ENCODE peak calls at places on chromosomes 3 and 15, in six cellular contexts. S, W, Y, E, T and C are unnamed samples.

GRCh38 chr15:29364429-29365078 is 94.9 kb upstream of the NSMCE3 start:
- DNase-seq in S (peak), W (no peak), Y (no peak), E (peak), T (peak), C (no peak)

GRCh38 chr3:62109534-62109933 is 263.8 kb downstream of the FEZF2 start:
- DNase-seq in S (peak), W (no peak), Y (no peak), E (peak), T (no peak), C (no peak)

GRCh38 chr3:81692766-81693165 is 68.7 kb downstream of the GBE1 start:
- DNase-seq in S (peak), W (no peak), Y (no peak), E (no peak), T (no peak), C (no peak)

GRCh38 chr3:24379936-24380335 is 114.7 kb downstream of the THRB start:
- DNase-seq in S (no peak), W (no peak), Y (no peak), E (no peak), T (no peak), C (no peak)

GRCh38 chr3:128385080-128385832 is 81.4 kb downstream of the DNAJB8 start:
- DNase-seq in S (peak), W (no peak), Y (no peak), E (peak), T (no peak), C (peak)

GRCh38 chr15:52783191-52783829 is 6.8 kb downstream of the ONECUT1 start:
- DNase-seq in S (no peak), W (no peak), Y (no peak), E (no peak), T (no peak), C (no peak)

GRCh38 chr15:52143862-52144261 is 31.3 kb upstream of the BCL2L10 start:
- DNase-seq in S (peak), W (no peak), Y (no peak), E (peak), T (peak), C (no peak)

GRCh38 chr3:173700336-173700735 is 302.8 kb downstream of the NLGN1 start:
- DNase-seq in S (no peak), W (no peak), Y (no peak), E (no peak), T (no peak), C (no peak)

GRCh38 chr3:23888617-23889228 is 28.1 kb downstream of the NKIRAS1 start:
- DNase-seq in S (peak), W (peak), Y (no peak), E (peak), T (peak), C (no peak)

GRCh38 chr3:133135303-133135702 is 97.1 kb downstream of the TMEM108 start:
- DNase-seq in S (no peak), W (no peak), Y (no peak), E (no peak), T (no peak), C (no peak)

GRCh38 chr3:196528639-196529233 is 13.6 kb upstream of the SMCO1 start:
- DNase-seq in S (peak), W (peak), Y (peak), E (no peak), T (peak), C (peak)

GRCh38 chr3:179046497-179047353 is 24.9 kb downstream of the ZMAT3 start:
- DNase-seq in S (no peak), W (no peak), Y (no peak), E (no peak), T (peak), C (no peak)

GRCh38 chr3:14404396-14405119 is 2.2 kb downstream of the SLC6A6 start:
- DNase-seq in S (no peak), W (no peak), Y (no peak), E (no peak), T (peak), C (no peak)

GRCh38 chr3:126063358-126063965 is 20.5 kb downstream of the SLC41A3 start:
- DNase-seq in S (no peak), W (no peak), Y (no peak), E (no peak), T (no peak), C (no peak)

GRCh38 chr15:64354683-64355558 is 1.1 kb downstream of the CSNK1G1 start:
- DNase-seq in S (no peak), W (no peak), Y (no peak), E (no peak), T (peak), C (no peak)

GRCh38 chr15:26873846-26874245 is 7.0 kb downstream of the GABRA5 start:
- DNase-seq in S (peak), W (no peak), Y (peak), E (no peak), T (no peak), C (no peak)

GRCh38 chr3:98900265-98901031 is 1.0 kb downstream of the DCBLD2 start:
- DNase-seq in S (no peak), W (no peak), Y (no peak), E (no peak), T (no peak), C (no peak)

GRCh38 chr3:123745184-123745855 is 138.8 kb downstream of the MYLK start:
- DNase-seq in S (peak), W (no peak), Y (no peak), E (peak), T (peak), C (no peak)

GRCh38 chr3:77078279-77078678 is 38.4 kb downstream of the ROBO2 start:
- DNase-seq in S (no peak), W (no peak), Y (no peak), E (peak), T (no peak), C (no peak)

GRCh38 chr3:129398803-129399144 is 29.7 kb downstream of the EFCAB12 start:
- DNase-seq in S (no peak), W (peak), Y (peak), E (no peak), T (peak), C (no peak)

GRCh38 chr3:100869787-100870186 is 123.4 kb downstream of the ABI3BP start:
- DNase-seq in S (peak), W (no peak), Y (no peak), E (no peak), T (no peak), C (no peak)

GRCh38 chr3:148759425-148759824 is 61.7 kb downstream of the AGTR1 start:
- DNase-seq in S (no peak), W (no peak), Y (no peak), E (no peak), T (no peak), C (no peak)

GRCh38 chr3:63351159-63352007 is 73.3 kb downstream of the SYNPR start:
- DNase-seq in S (peak), W (no peak), Y (no peak), E (peak), T (peak), C (no peak)

GRCh38 chr15:80835338-80835737 is 56.2 kb downstream of the CEMIP start:
- DNase-seq in S (no peak), W (no peak), Y (no peak), E (peak), T (no peak), C (no peak)

GRCh38 chr3:131374741-131375140 is 6.8 kb upstream of the NUDT16 start:
- DNase-seq in S (no peak), W (no peak), Y (no peak), E (no peak), T (no peak), C (no peak)

GRCh38 chr15:75203017-75203907 is 1.6 kb downstream of the C15orf39 start:
- DNase-seq in S (peak), W (no peak), Y (peak), E (no peak), T (peak), C (no peak)

GRCh38 chr3:50347187-50347813 is 1.8 kb upstream of the ZMYND10 start:
- DNase-seq in S (peak), W (peak), Y (peak), E (peak), T (peak), C (peak)

GRCh38 chr15:99434506-99435137 is 131.2 kb upstream of the MEF2A start:
- DNase-seq in S (no peak), W (no peak), Y (no peak), E (no peak), T (no peak), C (peak)

GRCh38 chr3:10364816-10365215 is 43.9 kb upstream of the SEC13 start:
- DNase-seq in S (no peak), W (no peak), Y (no peak), E (no peak), T (no peak), C (no peak)

GRCh38 chr3:112685956-112686355 is 45.0 kb upstream of the CCDC80 start:
- DNase-seq in S (peak), W (no peak), Y (no peak), E (no peak), T (no peak), C (no peak)

GRCh38 chr3:10674593-10674992 is 141.4 kb upstream of the SLC6A11 start:
- DNase-seq in S (no peak), W (no peak), Y (no peak), E (no peak), T (no peak), C (no peak)

GRCh38 chr3:71016141-71016845 is 567.2 kb downstream of the FOXP1 start:
- DNase-seq in S (peak), W (no peak), Y (no peak), E (peak), T (no peak), C (no peak)

GRCh38 chr15:97875513-97876285 is 84.8 kb upstream of the ARRDC4 start:
- DNase-seq in S (no peak), W (no peak), Y (peak), E (no peak), T (no peak), C (peak)
- TF ChIP-seq CTCF in S (no peak), W (no peak), Y (no peak), E (peak), T (no peak), C (no peak)

GRCh38 chr3:185330644-185331043 is 32.3 kb upstream of the MAP3K13 start:
- DNase-seq in S (no peak), W (no peak), Y (no peak), E (no peak), T (no peak), C (no peak)

GRCh38 chr3:185327052-185327451 is 35.9 kb upstream of the MAP3K13 start:
- DNase-seq in S (no peak), W (no peak), Y (no peak), E (no peak), T (no peak), C (no peak)

GRCh38 chr3:185330238-185330637 is 32.7 kb upstream of the MAP3K13 start:
- DNase-seq in S (no peak), W (no peak), Y (no peak), E (no peak), T (peak), C (no peak)

GRCh38 chr3:185325946-185326791 is 36.8 kb upstream of the MAP3K13 start:
- DNase-seq in S (no peak), W (no peak), Y (no peak), E (no peak), T (no peak), C (no peak)

DNA sequence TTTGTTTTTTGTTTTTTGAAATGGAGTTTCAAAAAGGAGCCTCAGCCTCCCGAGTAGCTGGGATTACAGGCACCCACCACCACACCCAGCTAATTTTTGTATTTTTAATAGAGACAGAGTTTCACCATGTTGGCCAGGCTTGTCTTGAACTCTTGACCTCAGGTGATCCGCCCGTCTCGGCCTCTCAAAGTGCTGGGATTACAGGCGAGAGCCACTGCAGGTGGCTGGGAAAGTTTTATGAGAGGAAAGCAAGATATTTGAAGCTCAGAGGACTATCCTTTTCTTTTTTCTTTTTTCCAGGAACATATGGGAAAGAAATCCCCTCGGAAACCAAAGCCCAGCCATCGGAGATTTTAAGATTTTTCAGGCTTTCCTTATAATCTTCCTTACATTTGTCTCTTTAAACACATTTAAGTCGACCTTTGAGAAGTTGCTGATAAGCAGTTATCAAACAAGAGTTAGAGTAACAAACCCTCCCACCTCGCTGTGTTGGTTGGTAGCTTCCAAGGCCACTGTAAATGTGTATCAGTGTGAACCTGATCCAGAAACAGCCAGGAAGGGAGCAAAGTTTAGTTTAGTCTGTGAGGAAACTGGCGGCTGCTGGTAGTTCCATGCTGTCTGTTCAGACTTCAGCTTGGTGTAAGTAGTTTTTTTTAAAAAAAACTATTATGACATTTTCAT is 34.5 kb upstream of the MAP3K13 start:
- DNase-seq in S (no peak), W (no peak), Y (peak), E (peak), T (no peak), C (no peak)
- H3K4me3 ChIP-seq in S (no peak), W (no peak), Y (no peak), E (peak), T (no peak), C (no peak)

GRCh38 chr15:37618368-37618767 is 316.1 kb upstream of the TMCO5A start:
- DNase-seq in S (no peak), W (no peak), Y (no peak), E (no peak), T (no peak), C (no peak)

GRCh38 chr15:37616215-37616614 is 318.2 kb upstream of the TMCO5A start:
- DNase-seq in S (no peak), W (no peak), Y (no peak), E (no peak), T (no peak), C (no peak)
- TF ChIP-seq CTCF in S (no peak), W (no peak), Y (no peak), E (no peak), T (no peak), C (no peak)

GRCh38 chr3:73765878-73766564 is 141.3 kb upstream of the PDZRN3 start:
- DNase-seq in S (peak), W (no peak), Y (no peak), E (no peak), T (no peak), C (peak)
- H3K4me3 ChIP-seq in S (peak), W (no peak), Y (no peak), E (no peak), T (no peak), C (no peak)

GRCh38 chr3:188584162-188584529 is 430.2 kb downstream of the LPP start:
- DNase-seq in S (peak), W (no peak), Y (no peak), E (no peak), T (no peak), C (no peak)

GRCh38 chr3:188581791-188582190 is 427.8 kb downstream of the LPP start:
- DNase-seq in S (no peak), W (no peak), Y (no peak), E (no peak), T (no peak), C (no peak)

GRCh38 chr3:188581365-188581764 is 427.4 kb downstream of the LPP start:
- DNase-seq in S (no peak), W (no peak), Y (no peak), E (peak), T (no peak), C (no peak)

GRCh38 chr3:188583476-188584161 is 429.7 kb downstream of the LPP start:
- DNase-seq in S (no peak), W (no peak), Y (no peak), E (no peak), T (no peak), C (no peak)

DNA sequence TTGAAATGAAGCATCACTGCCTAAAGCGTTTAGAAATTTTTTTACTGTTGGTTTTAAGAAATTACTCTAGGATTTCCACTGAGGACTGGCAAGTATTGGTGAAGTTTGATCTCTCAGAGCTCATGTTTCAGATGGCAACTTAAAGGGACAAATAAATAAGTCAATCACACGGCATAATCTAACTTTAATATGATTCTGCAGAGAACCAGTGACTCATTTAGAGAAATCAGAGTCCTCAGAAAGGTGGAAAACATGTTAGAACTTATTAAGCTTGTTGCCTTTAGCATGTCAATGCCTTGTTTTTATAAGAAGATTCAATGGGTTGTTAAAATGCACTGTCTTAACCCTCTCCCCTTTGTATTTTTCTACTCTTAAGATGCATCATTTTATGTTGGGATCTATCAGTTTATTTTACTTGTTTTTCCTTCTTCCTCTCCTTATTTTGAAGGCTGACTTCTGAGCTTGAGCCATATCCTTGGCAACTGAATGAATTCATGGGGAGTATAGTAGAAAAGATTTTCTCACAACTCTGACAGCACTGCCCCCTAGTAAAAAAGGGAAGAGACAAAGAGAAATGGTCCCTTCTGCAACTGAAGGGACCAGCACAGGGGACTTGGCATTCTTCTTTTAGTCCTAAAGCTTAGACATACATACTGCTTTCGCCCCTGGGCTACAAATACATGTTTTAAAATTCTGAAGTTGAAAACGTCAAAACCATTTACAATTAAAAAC is 431.2 kb downstream of the LPP start:
- DNase-seq in S (peak), W (no peak), Y (no peak), E (no peak), T (no peak), C (no peak)
- TF ChIP-seq CTCF in S (no peak), W (no peak), Y (no peak), E (no peak), T (no peak), C (no peak)